ENCODE peak calls at places on chromosomes 4 and X, in eight cellular contexts. N is iPS DF 19.7; F is stimulated activated CD8-positive, alpha-beta memory T cell treated with anti-CD3 and anti-CD28 coated beads, Interleukin-15, amount 100 ng/mL, for 4 hours; S is stimulated activated CD4-positive, alpha-beta T cell treated with anti-CD3 and anti-CD28 coated beads, Interleukin-4, amount 100 ng/mL, for 48 hours; R is iPS-NIHi11; H is GM19239; E is endodermal cell; M is RPMI7951. X is an unnamed sample.

GRCh38 chr4:64911846-64912245 is 502.6 kb upstream of the TECRL start:
- DNase-seq in N (peak), F (no peak), S (no peak), R (peak), H (no peak), E (peak), M (no peak), X (no peak)

GRCh38 chr4:142331646-142332045 is 514.5 kb downstream of the INPP4B start:
- DNase-seq in N (no peak), F (no peak), S (no peak), R (no peak), H (no peak), E (no peak), M (peak), X (no peak)

GRCh38 chr4:5942947-5943346 is 50.1 kb upstream of the CRMP1 start:
- DNase-seq in N (no peak), F (no peak), S (no peak), R (no peak), H (no peak), E (no peak), M (no peak), X (no peak)

GRCh38 chr4:7779194-7779768 is 160.4 kb downstream of the AFAP1 start:
- DNase-seq in N (no peak), F (no peak), S (no peak), R (no peak), H (no peak), E (no peak), M (no peak), X (no peak)

GRCh38 chr4:23455482-23455881 is 434.4 kb downstream of the PPARGC1A start:
- DNase-seq in N (peak), F (no peak), S (no peak), R (peak), H (no peak), E (peak), M (no peak), X (no peak)

GRCh38 chr4:179196511-179196910 is 1754.3 kb upstream of the AGA start:
- DNase-seq in N (no peak), F (no peak), S (no peak), R (no peak), H (no peak), E (no peak), M (peak), X (no peak)

GRCh38 chr4:8575457-8575856 is 4.7 kb upstream of the GPR78 start:
- DNase-seq in N (no peak), F (no peak), S (no peak), R (no peak), H (no peak), E (no peak), M (no peak), X (no peak)

GRCh38 chr4:22348410-22348809 is 167.5 kb downstream of the ADGRA3 start:
- DNase-seq in N (no peak), F (no peak), S (no peak), R (no peak), H (no peak), E (no peak), M (no peak), X (no peak)

GRCh38 chr4:78081541-78081940 is 24.4 kb downstream of the FRAS1 start:
- DNase-seq in N (no peak), F (no peak), S (no peak), R (no peak), H (no peak), E (no peak), M (no peak), X (no peak)

GRCh38 chr4:184949020-184949419 is 69.3 kb upstream of the HELT start:
- DNase-seq in N (no peak), F (no peak), S (no peak), R (no peak), H (no peak), E (peak), M (no peak), X (no peak)

GRCh38 chrX:46408553-46409407 is 136.4 kb downstream of the ZNF674 start:
- DNase-seq in N (no peak), F (peak), S (peak), R (peak), H (peak), E (peak), M (peak), X (peak)

GRCh38 chrX:136204571-136204970 is 46.6 kb downstream of the MAP7D3 start:
- DNase-seq in N (no peak), F (no peak), S (no peak), R (no peak), H (no peak), E (no peak), M (peak), X (no peak)

GRCh38 chrX:42832764-42833549 is 55.0 kb upstream of the PPP1R2C start:
- DNase-seq in N (no peak), F (no peak), S (no peak), R (no peak), H (no peak), E (no peak), M (no peak), X (no peak)

GRCh38 chr4:113708250-113708649 is 53.3 kb downstream of the CAMK2D start:
- DNase-seq in N (no peak), F (no peak), S (no peak), R (no peak), H (peak), E (no peak), M (no peak), X (no peak)

GRCh38 chr4:25223770-25224375 is 10.0 kb upstream of the PI4K2B start:
- DNase-seq in N (no peak), F (no peak), S (no peak), R (no peak), H (no peak), E (peak), M (peak), X (no peak)

GRCh38 chr4:137312257-137312656 is 220.0 kb downstream of the PCDH18 start:
- DNase-seq in N (no peak), F (no peak), S (no peak), R (no peak), H (no peak), E (no peak), M (peak), X (no peak)

GRCh38 chrX:114611018-114611619 is 27.2 kb downstream of the HTR2C start:
- DNase-seq in N (peak), F (no peak), S (peak), R (peak), H (no peak), E (peak), M (peak), X (no peak)

GRCh38 chrX:102599950-102600579 is 750 bp downstream of the ARMCX5 start:
- DNase-seq in N (no peak), F (no peak), S (no peak), R (peak), H (no peak), E (no peak), M (peak), X (no peak)

GRCh38 chr4:16496501-16496900 is 270.2 kb upstream of the TAPT1 start:
- DNase-seq in N (no peak), F (no peak), S (no peak), R (no peak), H (no peak), E (no peak), M (peak), X (no peak)